ENCODE peak calls at places on chromosomes 1 and 21, in ten cellular contexts. One of them, this sample, is unnamed.

GRCh38 chr1:58084266-58084665 is 462.3 kb downstream of the OMA1 start:
- DNase-seq in GM23248: peak; percentile 15
- DNase-seq in PC-9: no peak
- DNase-seq in PC-3: no peak
- DNase-seq in hepatocyte: no peak
- DNase-seq in GM23338: no peak
- DNase-seq in SK-N-SH: no peak
- DNase-seq in MM.1S: no peak
- DNase-seq in HCT116: no peak
- DNase-seq in OCI-LY7: no peak
- DNase-seq in this sample: no peak

GRCh38 chr1:67850151-67850551 is 16.9 kb upstream of the GNG12 start:
- DNase-seq in GM23248: peak; percentile 60
- DNase-seq in PC-9: peak; percentile 45
- DNase-seq in PC-3: peak; percentile 62
- DNase-seq in hepatocyte: peak; percentile 57
- DNase-seq in GM23338: peak; percentile 44
- DNase-seq in SK-N-SH: peak; percentile 17
- DNase-seq in MM.1S: peak; percentile 53
- DNase-seq in HCT116: peak; percentile 35
- DNase-seq in OCI-LY7: peak; percentile 25
- DNase-seq in this sample: peak; percentile 70

GRCh38 chr1:180250499-180250770 is 20.4 kb downstream of the LHX4 start:
- DNase-seq in GM23248: no peak
- DNase-seq in PC-9: no peak
- DNase-seq in PC-3: no peak
- DNase-seq in hepatocyte: no peak
- DNase-seq in GM23338: no peak
- DNase-seq in SK-N-SH: no peak
- DNase-seq in MM.1S: no peak
- DNase-seq in HCT116: no peak
- DNase-seq in OCI-LY7: no peak
- DNase-seq in this sample: no peak

GRCh38 chr21:45114475-45114874 is 40.1 kb downstream of the ADARB1 start:
- DNase-seq in GM23248: no peak
- DNase-seq in PC-9: no peak
- DNase-seq in PC-3: no peak
- DNase-seq in hepatocyte: no peak
- DNase-seq in GM23338: no peak
- DNase-seq in SK-N-SH: no peak
- DNase-seq in MM.1S: no peak
- DNase-seq in HCT116: no peak
- DNase-seq in OCI-LY7: no peak
- DNase-seq in this sample: no peak

GRCh38 chr1:5718716-5719632 is 273.3 kb downstream of the NPHP4 start:
- DNase-seq in GM23248: no peak
- DNase-seq in PC-9: no peak
- DNase-seq in PC-3: no peak
- DNase-seq in hepatocyte: no peak
- DNase-seq in GM23338: no peak
- DNase-seq in SK-N-SH: no peak
- DNase-seq in MM.1S: no peak
- DNase-seq in HCT116: no peak
- DNase-seq in OCI-LY7: no peak
- DNase-seq in this sample: no peak

GRCh38 chr1:29388884-29389283 is 152.6 kb downstream of the PTPRU start:
- DNase-seq in GM23248: no peak
- DNase-seq in PC-9: no peak
- DNase-seq in PC-3: no peak
- DNase-seq in hepatocyte: no peak
- DNase-seq in GM23338: no peak
- DNase-seq in SK-N-SH: no peak
- DNase-seq in MM.1S: no peak
- DNase-seq in HCT116: no peak
- DNase-seq in OCI-LY7: no peak
- DNase-seq in this sample: no peak

GRCh38 chr1:43983253-43983904 is 4.4 kb downstream of the B4GALT2 start:
- DNase-seq in GM23248: no peak
- DNase-seq in PC-9: peak; percentile 13
- DNase-seq in PC-3: no peak
- DNase-seq in hepatocyte: no peak
- DNase-seq in GM23338: no peak
- DNase-seq in SK-N-SH: no peak
- DNase-seq in MM.1S: no peak
- DNase-seq in HCT116: no peak
- DNase-seq in OCI-LY7: no peak
- DNase-seq in this sample: no peak

GRCh38 chr1:8204823-8205222 is 113.1 kb upstream of the SLC45A1 start:
- DNase-seq in GM23248: peak; percentile 17
- DNase-seq in PC-9: peak; percentile 76
- DNase-seq in PC-3: no peak
- DNase-seq in hepatocyte: no peak
- DNase-seq in GM23338: no peak
- DNase-seq in SK-N-SH: no peak
- DNase-seq in MM.1S: no peak
- DNase-seq in HCT116: no peak
- DNase-seq in OCI-LY7: no peak
- DNase-seq in this sample: no peak

GRCh38 chr1:167173516-167174184 is 47.0 kb upstream of the POU2F1 start:
- DNase-seq in GM23248: peak; percentile 65
- DNase-seq in PC-9: peak; percentile 55
- DNase-seq in PC-3: peak; percentile 51
- DNase-seq in hepatocyte: no peak
- DNase-seq in GM23338: no peak
- DNase-seq in SK-N-SH: no peak
- DNase-seq in MM.1S: no peak
- DNase-seq in HCT116: peak; percentile 60
- DNase-seq in OCI-LY7: no peak
- DNase-seq in this sample: no peak

GRCh38 chr1:78688701-78689100 is 39.1 kb downstream of the IFI44 start:
- DNase-seq in GM23248: peak; percentile 67
- DNase-seq in PC-9: no peak
- DNase-seq in PC-3: peak; percentile 66
- DNase-seq in hepatocyte: no peak
- DNase-seq in GM23338: peak; percentile 20
- DNase-seq in SK-N-SH: peak; percentile 14
- DNase-seq in MM.1S: no peak
- DNase-seq in HCT116: no peak
- DNase-seq in OCI-LY7: no peak
- DNase-seq in this sample: no peak

GRCh38 chr1:150151291-150152181 is 1.8 kb downstream of the PLEKHO1 start:
- DNase-seq in GM23248: peak; percentile 31
- DNase-seq in PC-9: no peak
- DNase-seq in PC-3: no peak
- DNase-seq in hepatocyte: no peak
- DNase-seq in GM23338: no peak
- DNase-seq in SK-N-SH: peak; percentile 42
- DNase-seq in MM.1S: no peak
- DNase-seq in HCT116: no peak
- DNase-seq in OCI-LY7: peak; percentile 74
- DNase-seq in this sample: no peak

GRCh38 chr21:27213328-27213727 is 246.4 kb upstream of the ADAMTS5 start:
- DNase-seq in GM23248: peak; percentile 20
- DNase-seq in PC-9: no peak
- DNase-seq in PC-3: peak; percentile 9
- DNase-seq in hepatocyte: no peak
- DNase-seq in GM23338: peak; percentile 62
- DNase-seq in SK-N-SH: no peak
- DNase-seq in MM.1S: no peak
- DNase-seq in HCT116: no peak
- DNase-seq in OCI-LY7: no peak
- DNase-seq in this sample: no peak

GRCh38 chr1:53465023-53465957 is 6.1 kb downstream of the DMRTB1 start:
- DNase-seq in GM23248: no peak
- DNase-seq in PC-9: peak; percentile 32
- DNase-seq in PC-3: no peak
- DNase-seq in hepatocyte: no peak
- DNase-seq in GM23338: no peak
- DNase-seq in SK-N-SH: peak; percentile 65
- DNase-seq in MM.1S: no peak
- DNase-seq in HCT116: no peak
- DNase-seq in OCI-LY7: no peak
- DNase-seq in this sample: no peak

GRCh38 chr1:225460737-225461532 is 33.1 kb upstream of the LBR start:
- DNase-seq in GM23248: peak; percentile 47
- DNase-seq in PC-9: peak; percentile 81
- DNase-seq in PC-3: peak; percentile 66
- DNase-seq in hepatocyte: no peak
- DNase-seq in GM23338: no peak
- DNase-seq in SK-N-SH: peak; percentile 56
- DNase-seq in MM.1S: no peak
- DNase-seq in HCT116: no peak
- DNase-seq in OCI-LY7: no peak
- DNase-seq in this sample: no peak

GRCh38 chr1:214281030-214281901 is at the start of gene SMYD2:
- DNase-seq in GM23248: peak; percentile 87
- DNase-seq in PC-9: peak; percentile 51
- DNase-seq in PC-3: peak; percentile 77
- DNase-seq in hepatocyte: peak; percentile 88
- DNase-seq in GM23338: peak; percentile 83
- DNase-seq in SK-N-SH: peak; percentile 93
- DNase-seq in MM.1S: peak; percentile 78
- DNase-seq in HCT116: peak; percentile 36
- DNase-seq in OCI-LY7: peak; percentile 80
- DNase-seq in this sample: peak; percentile 87

GRCh38 chr1:236206548-236206947 is 64.2 kb downstream of the GPR137B start:
- DNase-seq in GM23248: no peak
- DNase-seq in PC-9: no peak
- DNase-seq in PC-3: no peak
- DNase-seq in hepatocyte: peak; percentile 6
- DNase-seq in GM23338: peak; percentile 49
- DNase-seq in SK-N-SH: no peak
- DNase-seq in MM.1S: no peak
- DNase-seq in HCT116: no peak
- DNase-seq in OCI-LY7: no peak
- DNase-seq in this sample: no peak

GRCh38 chr1:5532811-5533210 is 459.4 kb downstream of the NPHP4 start:
- DNase-seq in GM23248: no peak
- DNase-seq in PC-9: no peak
- DNase-seq in PC-3: no peak
- DNase-seq in hepatocyte: no peak
- DNase-seq in GM23338: no peak
- DNase-seq in SK-N-SH: no peak
- DNase-seq in MM.1S: no peak
- DNase-seq in HCT116: no peak
- DNase-seq in OCI-LY7: no peak
- DNase-seq in this sample: no peak

GRCh38 chr1:196609114-196609737 is 986 bp upstream of the KCNT2 start:
- DNase-seq in GM23248: peak; percentile 20
- DNase-seq in PC-9: no peak
- DNase-seq in PC-3: no peak
- DNase-seq in hepatocyte: no peak
- DNase-seq in GM23338: peak; percentile 79
- DNase-seq in SK-N-SH: peak; percentile 43
- DNase-seq in MM.1S: no peak
- DNase-seq in HCT116: no peak
- DNase-seq in OCI-LY7: no peak
- DNase-seq in this sample: no peak

GRCh38 chr1:212255705-212256307 is 29.4 kb upstream of the PPP2R5A start:
- DNase-seq in GM23248: no peak
- DNase-seq in PC-9: no peak
- DNase-seq in PC-3: no peak
- DNase-seq in hepatocyte: no peak
- DNase-seq in GM23338: no peak
- DNase-seq in SK-N-SH: no peak
- DNase-seq in MM.1S: no peak
- DNase-seq in HCT116: no peak
- DNase-seq in OCI-LY7: peak; percentile 19
- DNase-seq in this sample: no peak
- H2AFZ ChIP-seq in GM23248: no peak overlapping the region
- H2AFZ ChIP-seq in PC-9: no peak overlapping the region
- H2AFZ ChIP-seq in PC-3: no peak overlapping the region
- H2AFZ ChIP-seq in hepatocyte: no peak overlapping the region
- H2AFZ ChIP-seq in GM23338: peak overlapping the region; percentile 10
- H2AFZ ChIP-seq in SK-N-SH: no peak overlapping the region
- H2AFZ ChIP-seq in MM.1S: no peak overlapping the region
- H2AFZ ChIP-seq in HCT116: no peak overlapping the region
- H2AFZ ChIP-seq in OCI-LY7: peak overlapping the region; percentile 89
- H2AFZ ChIP-seq in this sample: no peak overlapping the region

GRCh38 chr1:207811920-207812720 is 60.3 kb downstream of the CD46 start:
- DNase-seq in GM23248: peak; percentile 31
- DNase-seq in PC-9: no peak
- DNase-seq in PC-3: peak; percentile 36
- DNase-seq in hepatocyte: peak; percentile 51
- DNase-seq in GM23338: peak; percentile 61
- DNase-seq in SK-N-SH: peak; percentile 70
- DNase-seq in MM.1S: no peak
- DNase-seq in HCT116: no peak
- DNase-seq in OCI-LY7: no peak
- DNase-seq in this sample: no peak
- H3K9me2 ChIP-seq in GM23248: no peaks in the 10 kb centered on the region
- H3K9me2 ChIP-seq in PC-9: no peaks in the 10 kb centered on the region
- H3K9me2 ChIP-seq in PC-3: no peaks in the 10 kb centered on the region
- H3K9me2 ChIP-seq in hepatocyte: no peaks in the 10 kb centered on the region
- H3K9me2 ChIP-seq in GM23338: no peaks in the 10 kb centered on the region
- H3K9me2 ChIP-seq in SK-N-SH: no peaks in the 10 kb centered on the region
- H3K9me2 ChIP-seq in MM.1S: no peaks in the 10 kb centered on the region
- H3K9me2 ChIP-seq in HCT116: no peaks in the 10 kb centered on the region
- H3K9me2 ChIP-seq in OCI-LY7: no peaks in the 10 kb centered on the region
- H3K9me2 ChIP-seq in this sample: no peaks in the 10 kb centered on the region

DNA sequence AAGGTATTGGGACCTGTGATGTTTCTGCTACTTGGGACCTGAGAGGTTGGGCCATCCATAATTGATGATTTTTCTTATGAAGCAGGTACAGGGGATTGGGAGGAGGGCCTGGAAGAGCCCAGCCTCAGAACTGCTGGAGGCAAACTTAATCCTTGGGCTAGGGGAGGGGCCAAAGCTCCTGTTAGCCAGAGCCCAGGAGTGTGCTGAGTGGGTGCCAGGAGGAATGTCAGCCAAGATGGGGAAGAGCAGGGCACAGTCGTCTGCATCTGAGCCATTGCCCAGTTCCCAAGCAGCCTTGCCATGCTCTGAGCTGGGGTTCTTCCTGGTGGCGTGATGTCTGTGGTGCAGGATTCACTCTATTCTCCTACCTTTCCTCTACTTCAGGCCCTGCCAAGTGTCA is 5.8 kb downstream of the MAPKAPK2 start:
- DNase-seq in GM23248: no peak
- DNase-seq in PC-9: no peak
- DNase-seq in PC-3: no peak
- DNase-seq in hepatocyte: no peak
- DNase-seq in GM23338: no peak
- DNase-seq in SK-N-SH: no peak
- DNase-seq in MM.1S: no peak
- DNase-seq in HCT116: no peak
- DNase-seq in OCI-LY7: no peak
- DNase-seq in this sample: no peak
- H2AFZ ChIP-seq in GM23248: no peak overlapping the region
- H2AFZ ChIP-seq in PC-9: no peak overlapping the region
- H2AFZ ChIP-seq in PC-3: no peak overlapping the region
- H2AFZ ChIP-seq in hepatocyte: no peak overlapping the region
- H2AFZ ChIP-seq in GM23338: no peak overlapping the region
- H2AFZ ChIP-seq in SK-N-SH: no peak overlapping the region
- H2AFZ ChIP-seq in MM.1S: no peak overlapping the region
- H2AFZ ChIP-seq in HCT116: no peak overlapping the region
- H2AFZ ChIP-seq in OCI-LY7: no peak overlapping the region
- H2AFZ ChIP-seq in this sample: no peak overlapping the region

DNA sequence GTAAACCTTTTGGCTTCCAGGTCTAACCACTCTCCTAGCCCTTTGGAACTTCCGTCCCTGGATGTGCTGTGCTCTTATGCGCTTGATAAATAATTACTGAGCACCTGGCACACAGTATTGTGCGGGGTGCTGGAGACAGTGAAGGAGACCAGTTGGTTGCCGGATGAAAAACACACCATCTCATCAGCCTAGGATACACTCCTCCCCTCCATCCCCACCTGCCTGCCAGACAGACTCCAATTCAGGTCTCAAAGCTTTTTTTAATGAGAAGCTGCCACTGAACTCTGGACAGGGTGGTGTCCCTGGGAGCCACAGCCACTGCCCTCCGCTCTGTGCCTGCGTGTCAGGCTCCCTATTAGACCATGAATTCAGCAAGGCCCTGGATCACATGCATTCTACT is 9.2 kb downstream of the GNB1 start:
- DNase-seq in GM23248: no peak
- DNase-seq in PC-9: no peak
- DNase-seq in PC-3: no peak
- DNase-seq in hepatocyte: no peak
- DNase-seq in GM23338: no peak
- DNase-seq in SK-N-SH: no peak
- DNase-seq in MM.1S: no peak
- DNase-seq in HCT116: no peak
- DNase-seq in OCI-LY7: no peak
- DNase-seq in this sample: no peak
- H3K9me2 ChIP-seq in GM23248: no peaks in the 10 kb centered on the region
- H3K9me2 ChIP-seq in PC-9: no peaks in the 10 kb centered on the region
- H3K9me2 ChIP-seq in PC-3: no peaks in the 10 kb centered on the region
- H3K9me2 ChIP-seq in hepatocyte: no peaks in the 10 kb centered on the region
- H3K9me2 ChIP-seq in GM23338: no peaks in the 10 kb centered on the region
- H3K9me2 ChIP-seq in SK-N-SH: no peaks in the 10 kb centered on the region
- H3K9me2 ChIP-seq in MM.1S: no peaks in the 10 kb centered on the region
- H3K9me2 ChIP-seq in HCT116: no peaks in the 10 kb centered on the region
- H3K9me2 ChIP-seq in OCI-LY7: no peaks in the 10 kb centered on the region
- H3K9me2 ChIP-seq in this sample: no peaks in the 10 kb centered on the region